ENCODE peak calls at places on chromosomes 11 and 22, in four cellular contexts. F is mesendoderm, L is M059J, T is HEK293T. V is an unnamed sample.

GRCh38 chr11:129658558-129658882 is 157.1 kb upstream of the TMEM45B start:
- DNase-seq in F (peak; percentile 71), T (no peak), L (no peak), V (no peak)

GRCh38 chr11:73047773-73048371 is 94.2 kb downstream of the FCHSD2 start:
- DNase-seq in F (no peak), T (no peak), L (no peak), V (no peak)

GRCh38 chr22:20397498-20397897 is 3.5 kb downstream of the ZNF74 start:
- DNase-seq in T (no peak), L (no peak), F (no peak), V (no peak)

GRCh38 chr11:133969072-133969471 is 12.3 kb upstream of the IGSF9B start:
- DNase-seq in L (no peak), F (no peak), T (no peak), V (no peak)

GRCh38 chr11:101617735-101618332 is 34.0 kb upstream of the TRPC6 start:
- DNase-seq in F (peak; percentile 37), L (peak; percentile 52), T (no peak), V (no peak)

GRCh38 chr11:10022764-10023163 is 271.3 kb downstream of the SBF2 start:
- DNase-seq in L (no peak), T (no peak), F (no peak), V (no peak)

GRCh38 chr11:33687733-33688479 is 12.7 kb downstream of the C11orf91 start:
- DNase-seq in L (peak; percentile 81), T (peak; percentile 68), F (peak; percentile 66), V (peak; percentile 90)

GRCh38 chr22:36759481-36760159 is 16.3 kb downstream of the IFT27 start:
- DNase-seq in F (no peak), L (no peak), T (no peak), V (no peak)

GRCh38 chr22:23032681-23033080 is 37.6 kb upstream of the GNAZ start:
- DNase-seq in L (no peak), F (no peak), T (no peak), V (no peak)

GRCh38 chr22:44399906-44400762 is 87.4 kb upstream of the SHISAL1 start:
- DNase-seq in L (no peak), T (no peak), F (no peak), V (no peak)

GRCh38 chr11:77397631-77398030 is 76.3 kb downstream of the PAK1 start:
- DNase-seq in F (no peak), L (no peak), T (no peak), V (no peak)

GRCh38 chr11:92552942-92553341 is 328.3 kb downstream of the FAT3 start:
- DNase-seq in T (no peak), L (peak; percentile 6), F (no peak), V (no peak)

GRCh38 chr22:22110548-22111266 is 128.1 kb upstream of the TOP3B start:
- DNase-seq in L (peak; percentile 52), F (peak; percentile 71), T (peak; percentile 85), V (peak; percentile 17)

GRCh38 chr11:102467080-102467708 is 14.6 kb upstream of the TMEM123 start:
- DNase-seq in L (no peak), F (no peak), T (no peak), V (no peak)

GRCh38 chr11:110878513-110878912 is 166.3 kb upstream of the ARHGAP20 start:
- DNase-seq in F (no peak), T (no peak), L (peak; percentile 5), V (no peak)

GRCh38 chr22:42388130-42388797 is 43.9 kb downstream of the NFAM1 start:
- DNase-seq in L (peak; percentile 33), F (peak; percentile 59), T (no peak), V (peak; percentile 98)

GRCh38 chr11:65417702-65418430 is 4.7 kb upstream of the NEAT1 start:
- DNase-seq in L (peak; percentile 38), F (peak; percentile 58), T (no peak), V (no peak)

GRCh38 chr22:27642104-27642800 is 159.3 kb downstream of the MN1 start:
- DNase-seq in F (no peak), T (no peak), L (no peak), V (no peak)

GRCh38 chr11:12938590-12939247 is 70.4 kb upstream of the RASSF10 start:
- DNase-seq in L (no peak), T (no peak), F (no peak), V (no peak)

GRCh38 chr11:46347637-46348311 is 511 bp downstream of the DGKZ start:
- DNase-seq in F (no peak), T (no peak), L (no peak), V (no peak)

GRCh38 chr22:43731986-43732385 is 80.1 kb downstream of the EFCAB6 start:
- DNase-seq in L (no peak), T (no peak), F (no peak), V (no peak)